ENCODE peak calls at places on chromosomes 13 and 19, in five cellular contexts. R is psoas muscle, T is SK-N-SH, U is left lung, D is endodermal cell. E is an unnamed sample.

GRCh38 chr13:80704369-80704768 is 363.4 kb upstream of the SPRY2 start:
- DNase-seq in D (no peak), T (peak; percentile 7), U (peak; percentile 50), R (no peak), E (no peak)

GRCh38 chr19:17910776-17911360 is 21.9 kb upstream of the CCDC124 start:
- DNase-seq in U (no peak), R (no peak), D (no peak), T (no peak), E (no peak)

GRCh38 chr13:99830931-99831330 is 140.6 kb downstream of the ZIC5 start:
- DNase-seq in U (no peak), T (no peak), R (no peak), D (peak; percentile 80), E (no peak)

GRCh38 chr13:23928985-23929384 is 31.7 kb upstream of the C1QTNF9B start:
- DNase-seq in U (no peak), T (peak; percentile 9), R (no peak), D (no peak), E (peak; percentile 60)

GRCh38 chr13:20392530-20392929 is 133.1 kb downstream of the CRYL1 start:
- DNase-seq in D (no peak), U (no peak), R (no peak), T (no peak), E (no peak)

GRCh38 chr19:35641515-35642151 is at the start of gene ETV2:
- DNase-seq in T (peak; percentile 55), R (no peak), D (peak; percentile 80), U (no peak), E (peak; percentile 31)

GRCh38 chr13:80630685-80631121 is 289.8 kb upstream of the SPRY2 start:
- DNase-seq in T (no peak), U (no peak), R (no peak), D (no peak), E (peak; percentile 23)

GRCh38 chr19:13813147-13813546 is 17.9 kb downstream of the ZSWIM4 start:
- DNase-seq in U (no peak), R (no peak), T (no peak), D (peak; percentile 22), E (no peak)

GRCh38 chr19:9875796-9876195 is 40.7 kb downstream of the PIN1 start:
- DNase-seq in T (no peak), D (no peak), R (no peak), U (no peak), E (no peak)

GRCh38 chr19:13171146-13171545 is 20.9 kb downstream of the IER2 start:
- DNase-seq in T (no peak), R (no peak), U (no peak), D (no peak), E (no peak)

GRCh38 chr13:74555291-74556001 is 421.2 kb upstream of the KLF12 start:
- DNase-seq in T (peak; percentile 74), R (no peak), U (peak; percentile 22), D (no peak), E (no peak)

GRCh38 chr13:49716615-49717014 is 25.3 kb upstream of the EBPL start:
- DNase-seq in D (no peak), T (no peak), U (no peak), R (no peak), E (no peak)
- H3K9me3 ChIP-seq in D (peaks cover 19% of the 10 kb centered on the region), T (peaks cover 18% of the 10 kb centered on the region), U (no peaks in the 10 kb centered on the region), R (peaks cover 10% of the 10 kb centered on the region), E (peaks cover 22% of the 10 kb centered on the region)

GRCh38 chr19:49929611-49930482 is 543 bp upstream of the NUP62 start:
- DNase-seq in T (peak; percentile 95), R (peak; percentile 92), D (peak; percentile 99), U (peak; percentile 92), E (peak; percentile 98)

GRCh38 chr19:49925486-49925885 is 3.5 kb upstream of the ATF5 start:
- DNase-seq in R (no peak), T (no peak), D (no peak), U (peak; percentile 2), E (no peak)

GRCh38 chr19:49929121-49929610 is at the start of the genes ATF5 and NUP62:
- DNase-seq in U (peak; percentile 95), R (peak; percentile 92), D (peak; percentile 92), T (peak; percentile 98), E (peak; percentile 92)

GRCh38 chr19:49926520-49926919 is 2.5 kb upstream of the ATF5 start:
- DNase-seq in T (no peak), R (no peak), U (peak; percentile 13), D (peak; percentile 28), E (no peak)

GRCh38 chr19:49927526-49928264 is 1.3 kb upstream of the ATF5 start:
- DNase-seq in T (no peak), D (no peak), U (peak; percentile 10), R (no peak), E (no peak)
- H3K4me3 ChIP-seq in T (peak overlapping the region; percentile 100), D (peak overlapping the region; percentile 100), U (no peak overlapping the region), R (peak overlapping the region; percentile 98), E (peak overlapping the region; percentile 29)

GRCh38 chr19:57477191-57478008 is at the start of gene ZNF772:
- DNase-seq in R (peak; percentile 89), D (peak; percentile 94), T (peak; percentile 88), U (peak; percentile 83), E (peak; percentile 99)

DNA sequence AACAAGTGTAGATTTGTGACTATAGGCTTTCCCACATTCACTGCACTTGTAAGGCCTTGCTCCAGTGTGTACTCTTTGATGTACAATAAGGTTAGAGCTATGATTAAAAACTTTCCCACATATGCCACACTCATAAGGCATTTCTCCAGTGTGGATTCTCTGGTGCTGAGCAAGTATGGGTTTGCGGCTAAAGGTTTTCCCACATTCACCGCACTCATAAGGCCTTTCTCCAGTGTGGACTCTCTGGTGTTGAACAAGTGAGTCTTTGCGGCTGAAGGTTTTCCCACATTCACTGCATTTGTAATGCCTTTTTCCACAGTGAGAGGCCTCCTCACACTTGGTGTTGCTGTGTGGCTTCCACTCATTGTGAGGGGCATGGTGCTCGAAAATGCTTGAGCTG is 3.7 kb downstream of the ZNF772 start:
- DNase-seq in R (no peak), T (no peak), U (no peak), D (no peak), E (no peak)
- H3K9me3 ChIP-seq in R (peaks cover 86% of the 10 kb centered on the region), T (peaks cover 5% of the 10 kb centered on the region), U (peaks cover 23% of the 10 kb centered on the region), D (peaks cover 90% of the 10 kb centered on the region), E (peaks cover 78% of the 10 kb centered on the region)

DNA sequence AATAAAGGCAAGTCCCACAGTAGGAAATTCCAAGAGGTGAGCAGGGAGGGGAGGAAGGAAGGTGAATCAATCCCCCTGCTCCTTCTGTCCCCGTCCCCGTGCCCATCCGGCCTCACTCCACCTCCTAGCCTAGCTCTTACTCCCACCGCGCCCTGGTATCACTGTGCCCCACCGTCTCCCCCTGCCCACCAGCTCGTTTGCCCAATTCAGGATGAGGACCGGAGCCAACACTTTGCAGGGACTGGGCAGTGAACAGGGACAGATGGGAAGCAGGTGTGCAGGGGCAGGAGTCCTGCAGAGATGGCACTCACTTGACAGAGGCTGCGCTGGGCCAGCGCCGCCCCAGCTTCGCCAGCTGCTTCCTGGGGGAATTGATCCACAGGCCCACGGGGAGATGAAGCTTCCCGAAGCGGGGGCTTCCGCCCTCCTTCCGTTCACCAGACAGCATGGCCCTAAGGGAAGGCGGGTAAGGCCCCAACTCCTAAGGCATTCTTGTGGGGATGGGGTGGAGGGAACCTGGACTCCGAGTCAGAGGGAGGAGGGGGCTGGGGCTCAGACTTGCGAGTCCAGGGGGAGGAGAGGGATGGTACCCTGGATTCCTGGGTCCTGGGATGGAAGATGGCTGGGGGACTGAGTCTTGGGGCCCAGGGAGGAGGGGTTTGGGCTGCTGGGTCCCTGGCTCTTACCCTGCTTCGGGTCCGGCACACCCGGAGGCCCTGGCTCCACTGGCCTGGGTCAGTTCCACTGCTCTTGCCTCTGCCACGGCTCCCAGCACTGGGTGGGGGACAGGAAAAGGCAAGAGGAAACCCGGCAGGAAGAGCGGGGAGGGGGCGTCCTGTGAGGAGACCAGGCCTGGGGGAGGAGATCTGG is at the start of gene RASIP1:
- DNase-seq in U (peak; percentile 76), T (no peak), R (no peak), D (peak; percentile 64), E (no peak)
- H3K4me3 ChIP-seq in U (peak within 1 kb of the TSS; percentile 41), T (peak within 1 kb of the TSS; percentile 57), R (peak within 1 kb of the TSS; percentile 68), D (peak within 1 kb of the TSS; percentile 73), E (no peak within 1 kb of the TSS)

GRCh38 chr19:58003153-58003828 is 671 bp upstream of the ZNF606 start:
- DNase-seq in D (no peak), R (no peak), T (no peak), U (no peak), E (no peak)
- H3K9me3 ChIP-seq in D (peaks cover 89% of the 10 kb centered on the region), R (peaks cover 76% of the 10 kb centered on the region), T (peaks cover 9% of the 10 kb centered on the region), U (no peaks in the 10 kb centered on the region), E (peaks cover 79% of the 10 kb centered on the region)

GRCh38 chr19:52140077-52140710 is 456 bp upstream of the ZNF616 start:
- DNase-seq in R (no peak), U (no peak), T (no peak), D (no peak), E (no peak)
- H3K4me3 ChIP-seq in R (peak overlapping the region; percentile 98), U (no peak overlapping the region), T (peak overlapping the region; percentile 49), D (peak overlapping the region; percentile 57), E (peak overlapping the region; percentile 70)

DNA sequence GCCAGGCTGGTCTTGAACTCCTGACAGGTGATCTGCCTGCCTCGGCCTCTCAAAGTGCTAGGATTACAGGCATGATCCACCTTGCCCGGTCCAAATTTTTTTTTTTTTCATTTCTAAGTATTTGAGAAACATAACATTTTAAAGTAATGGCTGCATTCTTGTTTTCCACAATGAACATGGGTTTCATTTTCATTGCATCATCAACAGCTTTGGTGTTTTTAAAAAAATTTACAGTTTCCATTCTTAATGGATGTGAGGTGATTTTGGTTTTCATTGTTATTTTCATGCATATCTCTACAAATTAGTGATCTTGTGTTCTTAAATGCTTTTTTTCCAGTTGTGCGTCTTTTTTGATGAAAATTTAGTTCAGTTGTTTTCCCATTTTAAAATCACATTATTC is 27.5 kb downstream of the ZNF429 start:
- DNase-seq in D (no peak), R (no peak), U (no peak), T (no peak), E (no peak)
- H3K9me3 ChIP-seq in D (peaks cover 85% of the 10 kb centered on the region), R (peaks cover 43% of the 10 kb centered on the region), U (peaks cover 4% of the 10 kb centered on the region), T (peaks cover 20% of the 10 kb centered on the region), E (peaks cover 94% of the 10 kb centered on the region)

GRCh38 chr13:28493740-28494536 is 990 bp downstream of the FLT1 start:
- DNase-seq in D (peak; percentile 76), R (no peak), T (peak; percentile 28), U (peak; percentile 82), E (peak; percentile 71)
- H3K4me3 ChIP-seq in D (peak overlapping the region; percentile 78), R (peak overlapping the region; percentile 72), T (peak overlapping the region; percentile 58), U (peak overlapping the region; percentile 42), E (peak overlapping the region; percentile 65)

GRCh38 chr19:58047672-58048071 is 11.4 kb upstream of the ZNF135 start:
- DNase-seq in D (no peak), U (no peak), R (no peak), T (no peak), E (no peak)
- H3K9me3 ChIP-seq in D (peaks cover 12% of the 10 kb centered on the region), U (no peaks in the 10 kb centered on the region), R (peaks cover 34% of the 10 kb centered on the region), T (no peaks in the 10 kb centered on the region), E (peaks cover 40% of the 10 kb centered on the region)

DNA sequence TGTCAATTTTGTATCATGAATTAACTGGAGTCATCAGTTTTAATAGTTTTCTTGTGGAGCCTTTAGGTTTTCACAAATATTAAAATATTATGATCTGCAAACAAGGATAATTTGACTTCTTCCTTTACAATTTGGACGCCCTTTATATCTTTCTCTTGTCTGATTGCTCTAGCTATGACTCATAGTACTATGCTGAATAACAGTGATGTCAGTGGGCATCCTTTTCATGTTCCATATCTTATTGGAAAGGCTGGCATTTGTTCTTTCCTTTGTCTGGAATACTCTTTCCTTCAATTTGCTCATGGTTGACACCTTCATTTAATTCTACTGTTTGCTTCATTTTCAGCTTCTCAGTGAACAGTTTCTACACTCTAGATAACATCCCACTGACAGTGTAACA is 1129.3 kb downstream of the SLITRK5 start:
- DNase-seq in U (no peak), R (no peak), D (no peak), T (no peak), E (no peak)
- H3K4me3 ChIP-seq in U (no peak overlapping the region), R (no peak overlapping the region), D (no peak overlapping the region), T (no peak overlapping the region), E (no peak overlapping the region)

E was measured in adipocyte.